ENCODE peak calls at places on chromosome 13, in six cellular contexts. S is NT2/D1, M is glutamatergic neuron, I is astrocyte of the spinal cord, Y is neural progenitor cell, Z is ELR. R is an unnamed sample.

GRCh38 chr13:30147380-30147779 is 160.0 kb downstream of the KATNAL1 start:
- DNase-seq in I (no peak), Y (no peak), Z (no peak), S (no peak), M (no peak), R (no peak)

GRCh38 chr13:39776439-39776838 is 121.0 kb downstream of the COG6 start:
- DNase-seq in Z (peak), I (peak), S (no peak), M (no peak), Y (no peak), R (peak)

GRCh38 chr13:28584873-28585317 is 74.0 kb upstream of the POMP start:
- DNase-seq in Z (peak), Y (no peak), M (no peak), I (peak), S (no peak), R (peak)

GRCh38 chr13:23384111-23384510 is 49.4 kb downstream of the SACS start:
- DNase-seq in M (no peak), S (no peak), Y (no peak), I (no peak), Z (peak), R (no peak)

GRCh38 chr13:102198418-102199322 is 203.2 kb downstream of the FGF14 start:
- DNase-seq in S (no peak), M (no peak), Z (no peak), Y (no peak), I (peak), R (peak)

GRCh38 chr13:50994651-50995050 is 85.1 kb downstream of the RNASEH2B start:
- DNase-seq in Z (no peak), I (no peak), Y (no peak), M (peak), S (no peak), R (no peak)

GRCh38 chr13:73967397-73968165 is 166.6 kb downstream of the KLF12 start:
- DNase-seq in S (no peak), I (no peak), Z (no peak), Y (no peak), M (no peak), R (no peak)

GRCh38 chr13:113119166-113119821 is 3.3 kb upstream of the F10 start:
- DNase-seq in M (peak), S (no peak), Z (no peak), I (no peak), Y (no peak), R (no peak)

GRCh38 chr13:60170414-60170813 is 6.7 kb upstream of the DIAPH3 start:
- DNase-seq in I (no peak), S (no peak), M (no peak), Y (no peak), Z (no peak), R (no peak)

GRCh38 chr13:100523994-100524393 is 64.6 kb downstream of the GGACT start:
- DNase-seq in Y (no peak), I (no peak), S (no peak), Z (no peak), M (no peak), R (no peak)

GRCh38 chr13:110211735-110212134 is 95.2 kb downstream of the COL4A1 start:
- DNase-seq in M (no peak), Z (no peak), I (no peak), Y (no peak), S (no peak), R (no peak)

GRCh38 chr13:40676007-40676406 is 9.6 kb upstream of the FOXO1 start:
- DNase-seq in Z (no peak), I (no peak), M (no peak), S (no peak), Y (no peak), R (no peak)

GRCh38 chr13:105642511-105642958 is 892.9 kb downstream of the EFNB2 start:
- DNase-seq in I (peak), Y (no peak), S (no peak), Z (peak), M (no peak), R (peak)

GRCh38 chr13:36344886-36345437 is 1.2 kb downstream of the SPART start:
- DNase-seq in S (no peak), Z (peak), I (no peak), Y (peak), M (no peak), R (peak)

GRCh38 chr13:85486663-85487062 is 312.6 kb downstream of the SLITRK6 start:
- DNase-seq in Z (no peak), M (no peak), I (no peak), S (no peak), Y (no peak), R (no peak)

GRCh38 chr13:85725433-85725832 is 73.8 kb downstream of the SLITRK6 start:
- DNase-seq in Y (no peak), I (no peak), M (no peak), Z (no peak), S (no peak), R (no peak)

GRCh38 chr13:108463365-108463764 is 166.0 kb upstream of the MYO16 start:
- DNase-seq in S (no peak), M (no peak), Z (peak), I (peak), Y (no peak), R (peak)

GRCh38 chr13:50910483-50910805 is 853 bp downstream of the RNASEH2B start:
- DNase-seq in I (peak), Y (peak), M (peak), Z (peak), S (no peak), R (peak)

GRCh38 chr13:23020246-23020843 is 160.4 kb upstream of the SGCG start:
- DNase-seq in Y (peak), S (peak), I (peak), Z (peak), M (peak), R (peak)